ENCODE peak calls at places on chromosomes 4 and X, in four cellular contexts. K is heart right ventricle, W is AG04450, E is lower lobe of right lung. B is an unnamed sample.

GRCh38 chr4:167622481-167623240 is 388.4 kb upstream of the SPOCK3 start:
- DNase-seq in K (no peak), W (peak; percentile 3), E (no peak), B (peak; percentile 16)

GRCh38 chrX:9492901-9493300 is 28.0 kb downstream of the TBL1X start:
- DNase-seq in K (no peak), W (no peak), E (no peak), B (no peak)

GRCh38 chr4:125642645-125643044 is 327.9 kb downstream of the FAT4 start:
- DNase-seq in K (no peak), W (no peak), E (no peak), B (no peak)

GRCh38 chr4:93659629-93660028 is 168.9 kb upstream of the ATOH1 start:
- DNase-seq in K (no peak), W (no peak), E (no peak), B (no peak)

GRCh38 chr4:5757091-5757490 is 46.1 kb downstream of the EVC start:
- DNase-seq in K (no peak), W (no peak), E (no peak), B (no peak)

GRCh38 chr4:2083116-2083825 is 24.1 kb downstream of the NAT8L start:
- DNase-seq in K (no peak), W (no peak), E (no peak), B (no peak)

GRCh38 chr4:169369634-169370033 is 98.9 kb upstream of the SH3RF1 start:
- DNase-seq in K (no peak), W (no peak), E (no peak), B (no peak)

GRCh38 chr4:42397256-42397634 is at the start of gene SHISA3:
- DNase-seq in K (peak; percentile 14), W (no peak), E (no peak), B (no peak)

GRCh38 chrX:120235284-120235683 is 15.3 kb upstream of the ZBTB33 start:
- DNase-seq in K (no peak), W (no peak), E (no peak), B (no peak)

GRCh38 chr4:1365271-1366178 is 18.5 kb downstream of the UVSSA start:
- DNase-seq in K (no peak), W (no peak), E (peak; percentile 79), B (no peak)

GRCh38 chr4:22170353-22170752 is 221.8 kb upstream of the KCNIP4 start:
- DNase-seq in K (no peak), W (no peak), E (no peak), B (no peak)

GRCh38 chrX:78555401-78555980 is 103.6 kb downstream of the RTL3 start:
- DNase-seq in K (no peak), W (no peak), E (no peak), B (no peak)

GRCh38 chr4:186946682-186947294 is 223.1 kb upstream of the FAT1 start:
- DNase-seq in K (no peak), W (no peak), E (no peak), B (no peak)

GRCh38 chr4:176840166-176840565 is 47.4 kb upstream of the VEGFC start:
- DNase-seq in K (no peak), W (no peak), E (no peak), B (no peak)

GRCh38 chr4:176844448-176844847 is 51.7 kb upstream of the VEGFC start:
- DNase-seq in K (no peak), W (no peak), E (no peak), B (no peak)

GRCh38 chr4:176838611-176839411 is 46.1 kb upstream of the VEGFC start:
- DNase-seq in K (peak; percentile 9), W (peak; percentile 15), E (no peak), B (no peak)

GRCh38 chr4:176839656-176840055 is 46.9 kb upstream of the VEGFC start:
- DNase-seq in K (no peak), W (no peak), E (no peak), B (no peak)

DNA sequence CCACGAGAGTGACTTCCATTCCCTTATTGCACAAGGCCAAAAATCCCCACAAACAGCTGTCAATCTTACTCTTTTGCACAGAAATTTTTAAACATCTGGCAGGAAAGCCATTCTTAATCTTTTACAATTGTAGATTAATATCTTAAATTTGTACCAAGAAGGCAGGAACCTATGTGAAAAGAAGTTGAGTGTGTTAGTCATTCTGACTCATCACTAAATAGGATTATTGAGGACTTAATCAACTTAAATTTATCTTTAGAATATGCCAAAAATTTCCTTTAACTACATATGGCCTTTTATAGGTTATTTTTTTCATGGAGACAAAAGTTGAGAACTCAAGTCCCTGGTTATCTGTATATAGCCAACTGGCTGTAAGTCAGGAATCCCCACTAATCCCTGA is 49.0 kb upstream of the VEGFC start:
- DNase-seq in K (no peak), W (peak; percentile 26), E (no peak), B (no peak)
- H3K27ac ChIP-seq in K (no peak overlapping the region), W (no peak overlapping the region), E (no peak overlapping the region), B (no peak overlapping the region)

DNA sequence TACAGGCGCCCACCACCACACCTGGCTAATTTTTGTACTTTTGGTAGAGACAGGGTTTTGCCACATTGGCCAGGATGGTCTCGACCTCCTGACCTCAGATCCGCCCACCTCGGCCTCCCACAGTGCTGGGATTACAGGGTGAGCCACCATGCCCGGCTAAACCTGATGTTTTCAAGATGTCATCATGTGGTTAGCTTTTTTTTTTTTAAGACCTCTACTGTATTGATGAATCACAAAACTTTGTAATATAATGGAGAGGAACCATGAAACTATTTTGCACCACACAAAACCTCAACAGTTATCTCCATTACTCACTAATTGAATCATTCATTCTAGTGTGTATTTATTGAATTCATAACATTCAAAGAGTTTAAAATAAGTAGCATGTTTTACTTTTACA is 94.7 kb upstream of the NEIL3 start:
- DNase-seq in K (no peak), W (no peak), E (no peak), B (no peak)
- H3K27ac ChIP-seq in K (no peak overlapping the region), W (no peak overlapping the region), E (no peak overlapping the region), B (no peak overlapping the region)

DNA sequence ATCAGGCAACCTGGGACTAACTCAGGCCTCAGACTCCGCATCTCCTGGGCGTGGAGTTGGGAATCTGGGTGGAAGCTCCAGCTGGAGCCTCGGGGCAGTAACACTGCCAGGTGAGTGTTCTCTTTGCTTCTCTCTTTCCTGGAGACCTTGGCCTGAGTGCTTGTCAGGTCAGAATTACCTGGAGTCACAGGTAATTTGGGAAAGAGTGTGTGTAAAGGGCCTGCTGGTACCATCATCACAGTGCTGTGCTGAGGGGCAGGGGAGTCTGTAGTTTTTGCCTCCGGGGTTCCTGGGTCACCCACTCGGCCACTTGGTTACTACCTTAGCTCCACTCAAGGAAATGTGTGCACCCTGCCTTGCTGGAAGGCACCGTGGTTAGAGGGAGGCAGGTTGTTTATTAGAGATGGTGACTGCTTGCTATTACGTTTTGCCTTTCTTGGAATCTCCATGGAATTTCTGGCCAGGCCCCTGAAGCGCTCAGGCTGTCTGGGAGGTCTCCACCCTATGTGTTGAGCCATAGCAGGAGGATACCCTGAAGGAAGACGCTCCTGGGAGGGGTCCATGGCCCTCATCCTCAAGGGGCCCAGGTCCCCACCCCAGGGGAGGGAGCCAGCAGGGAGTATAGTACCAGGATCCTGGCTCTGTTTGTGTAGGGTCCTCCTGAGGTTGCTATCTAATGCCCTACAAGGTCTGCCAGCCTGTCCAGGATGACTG is 2.9 kb downstream of the GPR78 start:
- DNase-seq in K (no peak), W (no peak), E (no peak), B (no peak)
- H3K27ac ChIP-seq in K (no peak overlapping the region), W (no peak overlapping the region), E (no peak overlapping the region), B (no peak overlapping the region)

DNA sequence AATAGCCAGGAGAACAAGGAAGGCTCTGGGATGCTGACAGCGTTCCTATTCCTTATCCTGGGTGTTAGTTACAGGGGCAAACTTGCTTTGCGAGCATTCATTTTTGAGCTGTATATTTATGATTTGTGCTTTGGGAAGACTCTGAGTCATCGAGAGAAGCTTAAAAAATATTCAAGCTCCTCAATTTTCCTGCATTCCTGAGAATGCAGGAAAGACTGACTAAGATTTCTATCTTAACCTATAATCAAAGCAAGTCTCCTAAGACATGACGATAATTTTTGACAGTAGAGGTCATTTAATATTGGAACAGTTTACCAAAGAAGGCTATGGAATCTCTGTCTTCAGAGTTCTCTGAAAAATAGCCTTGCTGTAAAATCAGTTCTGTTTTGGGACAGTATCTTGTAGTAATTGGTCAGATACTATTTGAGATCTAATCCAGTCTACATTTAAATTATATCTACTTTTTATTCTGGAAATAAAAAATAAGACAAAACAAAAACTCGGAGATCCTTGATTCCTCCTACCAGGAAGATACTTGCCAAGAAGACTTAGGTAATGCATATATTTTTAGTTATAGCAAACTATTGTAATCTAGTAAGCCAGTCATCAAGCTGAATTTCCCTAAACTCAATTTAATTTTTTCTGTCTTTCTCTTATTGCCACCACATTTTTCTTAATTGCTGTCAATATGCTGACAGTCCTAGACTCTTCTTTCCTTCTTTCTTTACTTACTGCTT is 31.7 kb downstream of the BBS12 start:
- DNase-seq in K (no peak), W (no peak), E (no peak), B (no peak)
- H3K27ac ChIP-seq in K (no peak overlapping the region), W (peak overlapping the region; percentile 72), E (no peak overlapping the region), B (no peak overlapping the region)

GRCh38 chr4:173801361-173801760 is 271.3 kb upstream of the HAND2 start:
- DNase-seq in K (no peak), W (no peak), E (no peak), B (no peak)
- H3K27ac ChIP-seq in K (no peak overlapping the region), W (no peak overlapping the region), E (no peak overlapping the region), B (no peak overlapping the region)

DNA sequence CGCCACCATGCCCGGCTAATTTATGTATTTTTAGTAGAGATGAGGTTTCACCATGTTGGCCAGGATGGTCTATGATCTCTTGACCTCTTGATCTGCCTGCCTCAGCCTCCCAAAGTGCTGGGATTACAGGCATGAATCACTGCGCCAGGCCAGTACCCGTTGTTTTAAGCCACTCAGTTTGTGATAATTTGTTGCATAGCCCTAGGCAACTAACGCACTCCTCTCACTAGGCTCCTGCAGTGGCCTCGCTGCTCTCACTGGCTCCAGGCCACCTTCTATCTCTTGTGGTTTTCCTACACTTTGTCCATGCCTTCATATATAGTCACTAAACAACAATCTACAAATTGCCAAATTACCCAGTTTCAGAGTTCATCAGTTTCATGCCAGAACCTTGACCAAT is 58.1 kb downstream of the DCHS2 start:
- DNase-seq in K (no peak), W (no peak), E (no peak), B (no peak)
- H3K27ac ChIP-seq in K (no peak overlapping the region), W (no peak overlapping the region), E (no peak overlapping the region), B (no peak overlapping the region)

DNA sequence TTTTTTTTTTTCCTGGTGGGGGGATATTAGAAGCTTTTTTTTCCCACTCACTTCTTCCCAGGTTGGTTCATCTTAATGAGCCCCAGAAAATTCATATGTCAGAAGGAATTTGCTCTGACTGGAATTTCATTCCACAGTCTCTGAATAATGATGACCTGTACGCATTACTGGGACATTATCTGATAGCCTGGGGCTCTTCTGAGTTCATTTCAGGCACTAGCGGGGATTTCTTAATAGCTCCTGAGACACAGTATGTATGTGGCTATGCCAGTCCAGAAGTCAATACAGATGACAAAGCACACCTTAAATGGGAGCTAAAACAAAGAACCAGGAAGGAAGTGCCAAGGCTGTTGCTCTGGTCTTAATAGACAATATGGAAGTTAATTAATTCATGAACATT is 295.2 kb upstream of the IGFBP7 start:
- DNase-seq in K (no peak), W (no peak), E (no peak), B (no peak)
- H3K27ac ChIP-seq in K (no peak overlapping the region), W (no peak overlapping the region), E (no peak overlapping the region), B (no peak overlapping the region)

GRCh38 chrX:47605024-47605423 is 14.6 kb downstream of the SYN1 start:
- DNase-seq in K (no peak), W (no peak), E (no peak), B (no peak)

GRCh38 chrX:47607091-47607490 is 12.6 kb downstream of the SYN1 start:
- DNase-seq in K (no peak), W (no peak), E (no peak), B (no peak)

GRCh38 chrX:47610506-47610905 is 9.2 kb downstream of the SYN1 start:
- DNase-seq in K (no peak), W (no peak), E (no peak), B (no peak)

GRCh38 chrX:47611926-47612325 is 7.7 kb downstream of the SYN1 start:
- DNase-seq in K (no peak), W (no peak), E (no peak), B (no peak)

GRCh38 chrX:47608130-47608810 is 11.4 kb downstream of the SYN1 start:
- DNase-seq in K (no peak), W (no peak), E (no peak), B (no peak)
- H3K27ac ChIP-seq in K (no peak overlapping the region), W (no peak overlapping the region), E (no peak overlapping the region), B (no peak overlapping the region)